ENCODE peak calls at places on chromosomes 2 and 18, in five cellular contexts. One of them, this sample, is unnamed.

GRCh38 chr2:19916385-19916784 is 14.6 kb upstream of the TTC32 start:
- DNase-seq in WTC11: peak
- DNase-seq in HepG2: no peak
- DNase-seq in GM12878: no peak
- DNase-seq in K562: no peak
- DNase-seq in this sample: no peak

GRCh38 chr2:82591718-82592117 is 1867.4 kb downstream of the SUCLG1 start:
- DNase-seq in WTC11: no peak
- DNase-seq in HepG2: no peak
- DNase-seq in GM12878: no peak
- DNase-seq in K562: no peak
- DNase-seq in this sample: no peak

GRCh38 chr2:100107911-100108647 is 34.3 kb downstream of the AFF3 start:
- DNase-seq in WTC11: no peak
- DNase-seq in HepG2: no peak
- DNase-seq in GM12878: no peak
- DNase-seq in K562: no peak
- DNase-seq in this sample: no peak

GRCh38 chr2:54912305-54912704 is 137.9 kb downstream of the RTN4 start:
- DNase-seq in WTC11: no peak
- DNase-seq in HepG2: no peak
- DNase-seq in GM12878: no peak
- DNase-seq in K562: no peak
- DNase-seq in this sample: no peak

GRCh38 chr2:240298803-240299709 is 136.4 kb upstream of the GPC1 start:
- DNase-seq in WTC11: no peak
- DNase-seq in HepG2: no peak
- DNase-seq in GM12878: no peak
- DNase-seq in K562: peak
- DNase-seq in this sample: no peak

GRCh38 chr2:80420530-80421208 is 116.1 kb upstream of the LRRTM1 start:
- DNase-seq in WTC11: no peak
- DNase-seq in HepG2: no peak
- DNase-seq in GM12878: no peak
- DNase-seq in K562: no peak
- DNase-seq in this sample: no peak

GRCh38 chr18:55778731-55779460 is 190.9 kb upstream of the TCF4 start:
- DNase-seq in WTC11: no peak
- DNase-seq in HepG2: no peak
- DNase-seq in GM12878: no peak
- DNase-seq in K562: no peak
- DNase-seq in this sample: no peak

GRCh38 chr2:230974096-230974913 is 21.6 kb upstream of the SPATA3 start:
- DNase-seq in WTC11: no peak
- DNase-seq in HepG2: no peak
- DNase-seq in GM12878: peak
- DNase-seq in K562: no peak
- DNase-seq in this sample: no peak

GRCh38 chr2:68741805-68742306 is 7.2 kb downstream of the ARHGAP25 start:
- DNase-seq in WTC11: no peak
- DNase-seq in HepG2: no peak
- DNase-seq in GM12878: no peak
- DNase-seq in K562: no peak
- DNase-seq in this sample: no peak

GRCh38 chr2:113240915-113241911 is 37.5 kb downstream of the PAX8 start:
- DNase-seq in WTC11: no peak
- DNase-seq in HepG2: peak
- DNase-seq in GM12878: no peak
- DNase-seq in K562: peak
- DNase-seq in this sample: peak

GRCh38 chr18:35045121-35045520 is 3.9 kb downstream of the MAPRE2 start:
- DNase-seq in WTC11: no peak
- DNase-seq in HepG2: no peak
- DNase-seq in GM12878: no peak
- DNase-seq in K562: no peak
- DNase-seq in this sample: no peak

GRCh38 chr2:180146541-180146940 is 139.4 kb upstream of the CWC22 start:
- DNase-seq in WTC11: no peak
- DNase-seq in HepG2: no peak
- DNase-seq in GM12878: no peak
- DNase-seq in K562: no peak
- DNase-seq in this sample: no peak

GRCh38 chr2:221203846-221204245 is 368.3 kb downstream of the EPHA4 start:
- DNase-seq in WTC11: no peak
- DNase-seq in HepG2: no peak
- DNase-seq in GM12878: no peak
- DNase-seq in K562: no peak
- DNase-seq in this sample: no peak

GRCh38 chr2:69742170-69742952 is 427 bp downstream of the ANXA4 start:
- DNase-seq in WTC11: peak
- DNase-seq in HepG2: no peak
- DNase-seq in GM12878: no peak
- DNase-seq in K562: no peak
- DNase-seq in this sample: no peak

GRCh38 chr18:6683112-6683876 is 46.2 kb upstream of the ARHGAP28 start:
- DNase-seq in WTC11: peak
- DNase-seq in HepG2: no peak
- DNase-seq in GM12878: no peak
- DNase-seq in K562: peak
- DNase-seq in this sample: no peak

GRCh38 chr18:57792741-57793629 is 10.1 kb downstream of the ATP8B1 start:
- DNase-seq in WTC11: no peak
- DNase-seq in HepG2: no peak
- DNase-seq in GM12878: no peak
- DNase-seq in K562: no peak
- DNase-seq in this sample: no peak

GRCh38 chr2:9889812-9890261 is 46.6 kb downstream of the TAF1B start:
- DNase-seq in WTC11: no peak
- DNase-seq in HepG2: peak
- DNase-seq in GM12878: no peak
- DNase-seq in K562: no peak
- DNase-seq in this sample: no peak

GRCh38 chr2:96841707-96842495 is 1.9 kb downstream of the ANKRD23 start:
- DNase-seq in WTC11: no peak
- DNase-seq in HepG2: no peak
- DNase-seq in GM12878: no peak
- DNase-seq in K562: no peak
- DNase-seq in this sample: no peak

GRCh38 chr2:166384774-166385173 is 9.0 kb upstream of the SCN9A start:
- DNase-seq in WTC11: no peak
- DNase-seq in HepG2: peak
- DNase-seq in GM12878: no peak
- DNase-seq in K562: no peak
- DNase-seq in this sample: no peak

GRCh38 chr2:179097131-179097530 is 47.2 kb upstream of the CCDC141 start:
- DNase-seq in WTC11: no peak
- DNase-seq in HepG2: no peak
- DNase-seq in GM12878: no peak
- DNase-seq in K562: no peak
- DNase-seq in this sample: no peak

GRCh38 chr2:118576109-118576855 is 271.2 kb downstream of the EN1 start:
- DNase-seq in WTC11: no peak
- DNase-seq in HepG2: no peak
- DNase-seq in GM12878: no peak
- DNase-seq in K562: no peak
- DNase-seq in this sample: no peak

GRCh38 chr2:81528852-81529480 is 1224.4 kb upstream of the LRRTM1 start:
- DNase-seq in WTC11: no peak
- DNase-seq in HepG2: no peak
- DNase-seq in GM12878: peak
- DNase-seq in K562: no peak
- DNase-seq in this sample: no peak

GRCh38 chr2:209663149-209663548 is 108.5 kb upstream of the UNC80 start:
- DNase-seq in WTC11: no peak
- DNase-seq in HepG2: no peak
- DNase-seq in GM12878: no peak
- DNase-seq in K562: no peak
- DNase-seq in this sample: no peak

GRCh38 chr2:118266086-118266485 is 177.8 kb downstream of the INSIG2 start:
- DNase-seq in WTC11: no peak
- DNase-seq in HepG2: no peak
- DNase-seq in GM12878: no peak
- DNase-seq in K562: no peak
- DNase-seq in this sample: no peak

GRCh38 chr2:31256611-31257382 is 22.8 kb downstream of the EHD3 start:
- DNase-seq in WTC11: peak
- DNase-seq in HepG2: no peak
- DNase-seq in GM12878: no peak
- DNase-seq in K562: no peak
- DNase-seq in this sample: no peak

GRCh38 chr2:28363676-28364075 is 29.0 kb upstream of the FOSL2 start:
- DNase-seq in WTC11: no peak
- DNase-seq in HepG2: no peak
- DNase-seq in GM12878: no peak
- DNase-seq in K562: no peak
- DNase-seq in this sample: no peak

GRCh38 chr18:36762074-36762473 is 66.7 kb downstream of the TPGS2 start:
- DNase-seq in WTC11: no peak
- DNase-seq in HepG2: no peak
- DNase-seq in GM12878: no peak
- DNase-seq in K562: no peak
- DNase-seq in this sample: no peak

GRCh38 chr18:59696311-59697235 is 650 bp downstream of the CCBE1 start:
- DNase-seq in WTC11: peak
- DNase-seq in HepG2: no peak
- DNase-seq in GM12878: no peak
- DNase-seq in K562: no peak
- DNase-seq in this sample: peak

GRCh38 chr2:89000235-89000634 is 308.8 kb downstream of the RPIA start:
- DNase-seq in WTC11: peak
- DNase-seq in HepG2: no peak
- DNase-seq in GM12878: no peak
- DNase-seq in K562: no peak
- DNase-seq in this sample: no peak

GRCh38 chr2:173184031-173185004 is 108.7 kb downstream of the MAP3K20 start:
- DNase-seq in WTC11: no peak
- DNase-seq in HepG2: no peak
- DNase-seq in GM12878: no peak
- DNase-seq in K562: peak
- DNase-seq in this sample: peak

GRCh38 chr2:191476901-191477300 is 201.0 kb upstream of the NABP1 start:
- DNase-seq in WTC11: no peak
- DNase-seq in HepG2: no peak
- DNase-seq in GM12878: no peak
- DNase-seq in K562: no peak
- DNase-seq in this sample: no peak

GRCh38 chr18:11488175-11488574 is 121.2 kb upstream of the SLC35G4 start:
- DNase-seq in WTC11: no peak
- DNase-seq in HepG2: no peak
- DNase-seq in GM12878: no peak
- DNase-seq in K562: no peak
- DNase-seq in this sample: no peak

GRCh38 chr2:119428488-119429224 is 3.0 kb upstream of the TMEM37 start:
- DNase-seq in WTC11: no peak
- DNase-seq in HepG2: no peak
- DNase-seq in GM12878: no peak
- DNase-seq in K562: no peak
- DNase-seq in this sample: no peak

GRCh38 chr2:191255756-191256312 is 10.6 kb downstream of the MYO1B start:
- DNase-seq in WTC11: no peak
- DNase-seq in HepG2: no peak
- DNase-seq in GM12878: no peak
- DNase-seq in K562: no peak
- DNase-seq in this sample: no peak

GRCh38 chr2:195818521-195818920 is 161.5 kb downstream of the SLC39A10 start:
- DNase-seq in WTC11: no peak
- DNase-seq in HepG2: no peak
- DNase-seq in GM12878: no peak
- DNase-seq in K562: no peak
- DNase-seq in this sample: no peak
- TF ChIP-seq ESRRA in WTC11: no peak
- TF ChIP-seq ESRRA in HepG2: no peak
- TF ChIP-seq ESRRA in GM12878: no peak
- TF ChIP-seq ESRRA in K562: no peak
- TF ChIP-seq ESRRA in this sample: no peak

DNA sequence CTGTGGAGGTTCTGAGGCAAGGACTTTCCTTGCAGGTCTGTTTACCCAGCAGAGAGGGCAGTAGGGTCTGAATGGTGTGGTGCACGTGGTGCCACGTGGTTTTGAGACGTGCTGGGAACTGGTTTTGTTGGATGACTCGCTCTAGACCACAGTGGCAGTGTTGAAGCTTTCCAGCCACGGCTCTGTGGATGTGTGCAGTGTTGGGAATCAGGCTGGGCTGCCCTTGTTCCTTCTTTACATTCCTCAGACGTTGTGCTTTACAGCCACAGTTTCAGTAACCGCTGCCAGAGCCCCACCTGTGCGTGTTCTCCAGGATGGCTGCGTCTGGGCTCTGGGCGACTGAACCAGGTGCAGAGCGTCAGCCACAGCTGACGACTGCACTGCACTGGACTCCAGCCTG is 8.2 kb downstream of the CTDP1 start:
- DNase-seq in WTC11: no peak
- DNase-seq in HepG2: no peak
- DNase-seq in GM12878: no peak
- DNase-seq in K562: no peak
- DNase-seq in this sample: no peak
- TF ChIP-seq ESRRA in WTC11: no peak
- TF ChIP-seq ESRRA in HepG2: no peak
- TF ChIP-seq ESRRA in GM12878: no peak
- TF ChIP-seq ESRRA in K562: no peak
- TF ChIP-seq ESRRA in this sample: no peak

DNA sequence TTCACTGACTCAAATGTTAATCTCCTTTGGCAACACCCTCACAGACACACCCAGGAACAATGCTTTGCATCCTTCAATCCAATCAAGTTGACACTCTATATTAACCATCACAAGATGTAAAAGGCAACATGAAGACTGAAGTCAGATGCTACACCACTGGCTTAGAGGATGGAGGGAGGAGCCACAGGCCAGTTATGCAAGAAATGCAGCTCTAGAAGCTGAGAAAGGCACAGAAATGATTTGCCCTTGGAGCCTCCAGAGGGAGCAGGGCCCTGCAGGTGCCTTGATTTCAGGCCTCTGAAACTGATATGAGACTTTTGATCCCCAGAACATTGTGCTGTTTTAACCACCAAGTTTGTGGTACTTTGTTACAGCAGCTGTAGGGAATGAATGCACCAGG is 276.3 kb downstream of the KCNS3 start:
- DNase-seq in WTC11: no peak
- DNase-seq in HepG2: no peak
- DNase-seq in GM12878: no peak
- DNase-seq in K562: no peak
- DNase-seq in this sample: no peak
- TF ChIP-seq ESRRA in WTC11: no peak
- TF ChIP-seq ESRRA in HepG2: no peak
- TF ChIP-seq ESRRA in GM12878: no peak
- TF ChIP-seq ESRRA in K562: no peak
- TF ChIP-seq ESRRA in this sample: no peak

GRCh38 chr2:128558895-128559532 is 240.3 kb upstream of the HS6ST1 start:
- DNase-seq in WTC11: no peak
- DNase-seq in HepG2: no peak
- DNase-seq in GM12878: no peak
- DNase-seq in K562: no peak
- DNase-seq in this sample: no peak
- TF ChIP-seq ESRRA in WTC11: no peak
- TF ChIP-seq ESRRA in HepG2: no peak
- TF ChIP-seq ESRRA in GM12878: no peak
- TF ChIP-seq ESRRA in K562: no peak
- TF ChIP-seq ESRRA in this sample: no peak

This sample was measured in A549.